ENCODE peak calls at places on chromosomes 2 and 18, in eight cellular contexts. O is PC-3; G is naive thymus-derived CD4-positive, alpha-beta T cell; S is transverse colon; R is Peyer's patch; A is OCI-LY7; D is colonic mucosa; Q is esophagus squamous epithelium. L is an unnamed sample. For H3K4me1 and H3K36me3, the result is how much of the 10 kb centered on the place peaks cover.

GRCh38 chr2:66494708-66495107 is 59.8 kb downstream of the MEIS1 start:
- DNase-seq in O (peak), G (no peak), S (peak), R (peak), A (no peak), D (peak), Q (no peak), L (peak)

GRCh38 chr2:16330571-16331351 is 334.9 kb downstream of the CYRIA start:
- DNase-seq in O (no peak), G (no peak), S (no peak), R (no peak), A (no peak), D (no peak), Q (no peak), L (no peak)

GRCh38 chr2:216059233-216059834 is 22.3 kb downstream of the PECR start:
- DNase-seq in O (peak), G (no peak), S (no peak), R (no peak), A (peak), D (no peak), Q (no peak), L (no peak)

GRCh38 chr18:23856466-23857175 is 157.9 kb upstream of the TTC39C start:
- DNase-seq in O (peak), G (no peak), S (no peak), R (no peak), A (no peak), D (no peak), Q (no peak), L (no peak)

GRCh38 chr2:169798718-169799495 is at the start of gene SSB:
- DNase-seq in O (peak), G (peak), S (peak), R (peak), A (peak), D (peak), Q (peak), L (peak)

GRCh38 chr2:113848758-113849460 is 41.0 kb upstream of the ACTR3 start:
- DNase-seq in O (peak), G (no peak), S (no peak), R (no peak), A (no peak), D (no peak), Q (no peak), L (peak)

GRCh38 chr2:128589681-128590080 is 271.0 kb upstream of the HS6ST1 start:
- DNase-seq in O (no peak), G (no peak), S (no peak), R (peak), A (no peak), D (no peak), Q (no peak), L (no peak)

GRCh38 chr2:15939854-15940660 is at the start of gene MYCN:
- DNase-seq in O (no peak), G (peak), S (peak), R (peak), A (peak), D (peak), Q (no peak), L (peak)

GRCh38 chr2:235325126-235325525 is 168.7 kb upstream of the AGAP1 start:
- DNase-seq in O (no peak), G (no peak), S (no peak), R (no peak), A (no peak), D (no peak), Q (no peak), L (no peak)

GRCh38 chr2:197286805-197287595 is 23.6 kb downstream of the ANKRD44 start:
- DNase-seq in O (peak), G (no peak), S (peak), R (peak), A (peak), D (peak), Q (no peak), L (peak)

GRCh38 chr2:37365669-37366068 is 21.2 kb downstream of the QPCT start:
- DNase-seq in O (peak), G (no peak), S (no peak), R (no peak), A (no peak), D (no peak), Q (no peak), L (no peak)

GRCh38 chr2:3324036-3324386 is 53.6 kb downstream of the EIPR1 start:
- DNase-seq in O (no peak), G (no peak), S (no peak), R (no peak), A (no peak), D (no peak), Q (no peak), L (no peak)

GRCh38 chr18:12606592-12607315 is 51.2 kb downstream of the SPIRE1 start:
- DNase-seq in O (peak), G (no peak), S (no peak), R (no peak), A (no peak), D (no peak), Q (no peak), L (peak)

GRCh38 chr18:55477537-55478300 is 110.3 kb downstream of the TCF4 start:
- DNase-seq in O (peak), G (no peak), S (no peak), R (no peak), A (peak), D (no peak), Q (no peak), L (peak)

GRCh38 chr2:148926291-148926961 is 51.4 kb downstream of the KIF5C start:
- DNase-seq in O (peak), G (peak), S (peak), R (peak), A (peak), D (peak), Q (no peak), L (no peak)

GRCh38 chr2:236991874-236992273 is 93.8 kb upstream of the COPS8 start:
- DNase-seq in O (no peak), G (no peak), S (no peak), R (no peak), A (no peak), D (no peak), Q (no peak), L (no peak)

GRCh38 chr2:239143858-239144712 is 256.7 kb downstream of the HDAC4 start:
- DNase-seq in O (peak), G (no peak), S (no peak), R (no peak), A (peak), D (no peak), Q (no peak), L (peak)

GRCh38 chr2:3606370-3607124 is 11.6 kb downstream of the COLEC11 start:
- DNase-seq in O (no peak), G (no peak), S (no peak), R (no peak), A (no peak), D (no peak), Q (no peak), L (no peak)

GRCh38 chr2:210663574-210663973 is 107.2 kb downstream of the CPS1 start:
- DNase-seq in O (peak), G (no peak), S (no peak), R (no peak), A (no peak), D (no peak), Q (no peak), L (peak)

GRCh38 chr18:54762386-54762785 is 65.9 kb upstream of the RAB27B start:
- DNase-seq in O (no peak), G (no peak), S (no peak), R (no peak), A (no peak), D (no peak), Q (no peak), L (no peak)

DNA sequence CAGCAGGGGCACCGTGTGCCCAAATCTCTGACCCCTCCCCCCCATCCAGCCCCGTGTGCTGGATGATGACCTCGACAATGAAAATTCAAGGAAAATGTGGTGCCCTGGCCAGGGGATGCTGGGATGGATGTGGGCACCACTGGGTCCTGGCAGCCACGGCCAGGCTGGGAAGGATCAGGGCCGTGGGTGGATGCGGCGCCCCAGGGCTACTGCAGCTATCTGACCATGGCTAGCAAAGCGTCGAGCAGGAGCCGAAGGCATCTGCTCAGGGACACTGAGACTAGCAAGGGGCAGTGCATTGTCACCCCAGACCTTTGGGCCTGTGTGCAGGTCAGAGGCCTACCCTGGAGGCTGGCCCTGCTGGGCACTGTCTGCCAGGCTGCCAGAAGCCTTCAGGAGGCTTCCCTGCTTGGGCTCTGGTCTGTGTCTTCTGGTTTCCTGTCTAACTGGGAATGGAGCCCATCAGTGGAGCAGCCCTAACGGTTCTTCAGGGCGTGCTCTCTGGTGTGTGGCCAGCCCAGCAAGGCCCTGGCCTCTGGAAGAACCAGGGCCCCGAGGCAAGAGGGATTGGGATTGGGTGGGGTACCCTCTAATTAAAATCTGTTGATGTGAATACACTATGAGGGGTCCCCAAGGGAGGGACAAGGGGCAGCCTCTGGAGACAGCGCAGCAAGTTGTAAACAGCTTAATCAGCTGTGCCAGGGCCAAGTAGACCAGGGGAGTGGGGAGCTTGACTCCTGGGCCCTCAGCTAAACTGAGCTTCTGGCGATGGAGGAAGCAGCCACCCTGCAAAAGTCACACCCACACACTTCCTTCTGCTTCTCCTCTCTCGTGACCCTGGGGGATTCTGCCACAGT is 98.0 kb downstream of the STPG4 start:
- DNase-seq in O (no peak), G (no peak), S (peak), R (peak), A (no peak), D (peak), Q (no peak), L (no peak)
- H3K4me1 ChIP-seq in O (under half), G (under half), S (under half), R (under half), A (under half), D (under half), Q (under half), L (under half)

DNA sequence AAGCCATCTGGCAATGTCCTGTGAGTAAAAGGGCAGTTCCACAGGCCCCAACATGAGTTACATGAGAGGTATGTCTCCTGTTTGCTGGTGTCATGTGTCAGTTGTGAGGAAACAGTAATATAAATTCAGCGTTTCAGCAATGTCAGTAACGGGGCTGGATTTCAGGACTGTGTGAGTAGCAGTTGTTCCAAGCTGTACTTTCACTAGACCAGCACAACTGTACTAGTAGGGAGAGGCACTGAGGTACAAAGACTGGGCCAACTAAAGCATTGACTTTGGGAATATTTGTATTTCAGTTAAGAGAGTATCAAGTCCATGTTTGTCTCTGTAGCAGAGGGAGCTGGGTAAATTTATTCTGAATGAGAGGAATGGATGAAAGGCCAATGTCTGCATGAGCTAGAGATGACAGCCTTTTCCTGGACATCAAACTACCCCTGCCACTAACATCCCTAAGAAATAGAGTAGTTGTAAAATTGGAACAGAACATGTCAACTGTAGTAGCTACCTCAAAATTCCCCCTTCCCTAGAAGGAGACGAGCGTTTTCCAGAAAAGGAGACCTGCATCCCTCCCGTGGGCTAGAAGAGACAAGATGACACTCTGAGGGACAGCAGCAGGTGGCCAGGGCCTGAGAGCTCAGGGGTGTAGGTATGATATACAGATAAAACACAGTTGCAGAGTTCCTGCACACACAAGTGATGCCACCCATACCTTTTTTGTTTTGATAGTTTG is 24.4 kb downstream of the EIF4E2 start:
- DNase-seq in O (peak), G (no peak), S (no peak), R (no peak), A (no peak), D (no peak), Q (no peak), L (no peak)
- H3K36me3 ChIP-seq in O (under half), G (under half), S (under half), R (under half), A (under half), D (under half), Q (under half), L (under half)

DNA sequence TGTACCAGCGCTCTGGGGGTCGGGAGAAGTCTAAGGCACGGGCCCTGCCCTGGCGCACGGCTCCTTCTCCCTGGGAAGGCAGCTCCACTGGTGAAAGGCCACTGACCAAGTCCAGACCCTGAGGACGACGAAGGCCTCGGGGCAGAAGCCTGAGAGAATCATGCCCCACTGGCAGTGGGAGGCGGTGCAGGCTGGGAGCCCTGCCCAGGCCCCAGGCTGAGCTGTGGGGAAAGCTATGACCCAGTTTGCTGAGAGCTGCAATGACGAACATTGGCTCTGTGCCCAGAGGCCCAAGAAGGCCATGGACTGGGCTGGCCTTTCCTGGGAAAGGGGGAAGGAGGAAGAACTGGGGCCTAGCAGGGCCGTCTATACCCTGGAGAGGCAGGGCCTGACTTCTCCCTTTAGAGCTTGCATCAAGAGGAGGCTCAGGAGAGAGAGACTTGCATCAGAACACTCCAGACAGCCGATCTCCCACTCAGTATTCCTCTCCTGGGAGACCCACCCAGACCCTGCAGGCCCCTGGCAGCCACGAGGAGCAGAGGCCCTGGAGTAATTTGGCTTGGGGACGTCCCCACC is 32.9 kb downstream of the HS1BP3 start:
- DNase-seq in O (peak), G (no peak), S (peak), R (peak), A (no peak), D (peak), Q (peak), L (peak)
- H3K4me1 ChIP-seq in O (under half), G (under half), S (half or more), R (under half), A (under half), D (under half), Q (half or more), L (under half)

DNA sequence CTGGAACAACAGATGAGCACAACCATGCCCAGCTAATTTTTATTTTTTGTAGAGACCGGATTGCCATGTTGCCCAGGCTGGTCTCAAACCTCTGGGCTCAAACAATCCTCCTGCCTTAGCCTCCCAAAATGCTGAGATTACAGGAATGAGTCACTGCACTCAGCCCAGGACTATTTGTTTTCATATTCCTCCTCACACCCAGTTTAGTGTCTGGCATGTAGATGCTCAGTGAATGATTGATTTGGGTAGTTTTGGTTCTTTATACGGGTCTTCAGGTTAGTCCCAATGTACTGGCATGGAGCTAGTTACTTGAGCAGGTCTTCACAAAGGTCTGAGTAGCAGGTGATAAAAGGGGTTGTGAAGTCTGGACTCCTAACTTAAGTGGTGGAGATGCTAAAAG is 6.2 kb downstream of the EIF2B4 start:
- DNase-seq in O (no peak), G (no peak), S (no peak), R (no peak), A (no peak), D (no peak), Q (no peak), L (no peak)
- H3K36me3 ChIP-seq in O (under half), G (under half), S (under half), R (under half), A (half or more), D (under half), Q (under half), L (under half)

GRCh38 chr2:191560594-191560993 is 117.3 kb upstream of the NABP1 start:
- DNase-seq in O (no peak), G (no peak), S (no peak), R (no peak), A (no peak), D (no peak), Q (no peak), L (no peak)
- H3K4me1 ChIP-seq in O (under half), G (under half), S (under half), R (under half), A (under half), D (under half), Q (under half), L (under half)

GRCh38 chr2:27954261-27954673 is 63.7 kb downstream of the BABAM2 start:
- DNase-seq in O (peak), G (no peak), S (peak), R (no peak), A (no peak), D (no peak), Q (no peak), L (peak)
- H3K36me3 ChIP-seq in O (under half), G (under half), S (under half), R (under half), A (under half), D (under half), Q (under half), L (under half)

DNA sequence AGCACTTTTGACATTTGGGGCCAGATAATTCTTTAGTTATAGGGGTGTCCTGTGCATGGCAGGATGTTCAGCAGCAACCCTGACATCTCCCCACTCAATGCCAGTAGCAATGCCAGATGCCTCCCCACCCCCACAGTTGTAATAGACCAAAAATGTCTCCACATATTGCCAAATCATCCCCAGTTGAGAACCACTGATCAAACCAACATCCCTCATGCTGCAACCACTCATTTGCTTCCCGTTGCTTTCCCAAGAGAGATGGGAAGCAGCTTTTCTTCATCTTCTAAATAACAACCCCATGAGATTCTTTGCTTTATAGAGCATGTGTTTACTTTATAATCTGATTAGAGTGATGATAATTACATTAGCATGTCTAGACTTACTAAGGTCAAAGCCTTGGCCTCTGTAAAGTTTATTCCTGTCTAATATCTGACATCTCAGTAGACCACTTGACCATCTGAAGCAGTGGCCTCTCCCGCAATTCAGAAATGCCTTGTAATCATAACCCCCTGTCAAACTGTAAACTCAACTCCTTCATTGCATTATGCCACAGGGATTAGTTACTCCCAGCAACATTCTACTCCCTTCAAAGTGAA is 28.7 kb upstream of the C1D start:
- DNase-seq in O (no peak), G (no peak), S (no peak), R (no peak), A (no peak), D (no peak), Q (no peak), L (no peak)
- H3K4me1 ChIP-seq in O (under half), G (under half), S (under half), R (under half), A (under half), D (under half), Q (under half), L (under half)

DNA sequence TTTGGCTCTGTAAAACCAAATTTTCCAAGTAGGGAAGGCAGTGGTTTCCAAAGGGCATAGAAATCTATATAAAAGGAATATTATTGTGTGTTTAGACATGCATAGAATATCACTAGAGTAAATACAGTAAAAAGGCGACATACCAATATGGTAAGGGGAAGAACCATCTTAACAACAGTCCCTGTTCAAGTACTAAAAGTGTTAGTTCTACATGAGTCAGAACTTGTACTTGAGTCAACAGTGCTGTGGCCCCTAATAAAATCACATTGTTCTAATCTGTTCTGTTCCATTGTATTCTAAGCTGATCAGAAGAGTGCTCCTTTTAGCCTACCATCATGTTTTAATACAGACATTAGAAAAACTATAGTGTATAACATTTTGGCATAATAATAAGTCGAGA is 36.1 kb upstream of the TNFRSF11A start:
- DNase-seq in O (peak), G (no peak), S (no peak), R (no peak), A (no peak), D (no peak), Q (no peak), L (no peak)
- H3K36me3 ChIP-seq in O (under half), G (under half), S (under half), R (under half), A (under half), D (under half), Q (under half), L (under half)

GRCh38 chr2:118535818-118536212 is 311.6 kb downstream of the EN1 start:
- DNase-seq in O (no peak), G (no peak), S (no peak), R (no peak), A (peak), D (no peak), Q (no peak), L (no peak)
- H3K4me1 ChIP-seq in O (under half), G (under half), S (under half), R (under half), A (under half), D (under half), Q (under half), L (under half)